ENCODE peak calls at places on chromosomes 5 and 9, in seven cellular contexts. Q is neural crest cell; Z is GM13976; P is lung; U is lower lobe of right lung; G is CD4-positive, alpha-beta T cell; J is stomach. S is an unnamed sample.

GRCh38 chr9:106657951-106658350 is 205.0 kb upstream of the ZNF462 start:
- DNase-seq in Z (no peak), Q (no peak), U (no peak), P (no peak), G (no peak), J (no peak), S (no peak)

GRCh38 chr5:58979090-58979489 is 396.2 kb downstream of the RAB3C start:
- DNase-seq in Q (no peak), P (no peak), G (no peak), Z (no peak), U (no peak), J (no peak), S (no peak)

GRCh38 chr5:124872615-124873014 is 126.2 kb upstream of the ZNF608 start:
- DNase-seq in G (no peak), Z (no peak), Q (no peak), P (no peak), J (no peak), U (no peak), S (no peak)

GRCh38 chr9:32523910-32524309 is 2.1 kb downstream of the RIGI start:
- DNase-seq in G (no peak), Q (no peak), P (no peak), U (no peak), Z (no peak), J (no peak), S (no peak)

GRCh38 chr9:71941060-71941568 is 29.7 kb downstream of the C9orf85 start:
- DNase-seq in Z (no peak), Q (no peak), U (no peak), G (no peak), P (no peak), J (no peak), S (no peak)

GRCh38 chr9:92493741-92494387 is 11.6 kb upstream of the ASPN start:
- DNase-seq in P (no peak), G (no peak), Q (no peak), Z (no peak), U (no peak), J (no peak), S (no peak)

GRCh38 chr5:174601937-174602336 is 122.4 kb upstream of the MSX2 start:
- DNase-seq in P (no peak), J (no peak), Q (no peak), G (no peak), Z (no peak), U (no peak), S (no peak)

GRCh38 chr5:159695741-159696294 is 220.5 kb upstream of the ADRA1B start:
- DNase-seq in J (no peak), U (no peak), Z (no peak), Q (no peak), P (no peak), G (no peak), S (no peak)

GRCh38 chr5:32584651-32585050 is 706 bp upstream of the SUB1 start:
- DNase-seq in Z (no peak), Q (no peak), U (no peak), G (no peak), J (no peak), P (no peak), S (no peak)
- TF ChIP-seq CTCF in Z (no peak), Q (no peak), U (no peak), G (no peak), J (no peak), P (no peak), S (no peak)

GRCh38 chr9:4686584-4686983 is 7.2 kb downstream of the CDC37L1 start:
- DNase-seq in G (no peak), U (no peak), Q (no peak), J (no peak), Z (no peak), P (no peak), S (no peak)
- TF ChIP-seq CTCF in G (no peak), U (no peak), Q (no peak), J (no peak), Z (no peak), P (no peak), S (no peak)

GRCh38 chr9:136858844-136859757 is 7.0 kb downstream of the MAMDC4 start:
- DNase-seq in G (no peak), U (peak; percentile 70), P (no peak), J (peak; percentile 95), Z (no peak), Q (no peak), S (no peak)
- TF ChIP-seq CTCF in G (no peak), U (no peak), P (no peak), J (no peak), Z (no peak), Q (no peak), S (no peak)

GRCh38 chr5:81948349-81948748 is 23.5 kb upstream of the ATG10 start:
- DNase-seq in Q (no peak), Z (no peak), J (no peak), G (no peak), U (no peak), P (peak; percentile 41), S (no peak)

GRCh38 chr5:81945867-81946266 is 26.0 kb upstream of the ATG10 start:
- DNase-seq in J (no peak), U (no peak), G (no peak), Z (no peak), Q (no peak), P (no peak), S (no peak)

GRCh38 chr5:81950996-81951395 is 20.8 kb upstream of the ATG10 start:
- DNase-seq in U (no peak), P (no peak), G (no peak), Q (no peak), Z (no peak), J (no peak), S (no peak)

GRCh38 chr5:81949479-81949878 is 22.3 kb upstream of the ATG10 start:
- DNase-seq in G (no peak), P (no peak), Z (no peak), Q (no peak), J (no peak), U (no peak), S (no peak)
- TF ChIP-seq CTCF in G (no peak), P (no peak), Z (no peak), Q (no peak), J (no peak), U (no peak), S (no peak)

GRCh38 chr9:86274821-86275643 is 7.3 kb downstream of the ISCA1 start:
- DNase-seq in J (no peak), Z (no peak), G (no peak), Q (no peak), U (no peak), P (no peak), S (no peak)
- TF ChIP-seq CTCF in J (no peak), Z (no peak), G (no peak), Q (no peak), U (no peak), P (no peak), S (no peak)